ENCODE peak calls at places on chromosomes 5 and 9, in four cellular contexts. O, P, M and W are unnamed samples.

GRCh38 chr9:98365227-98365669 is 109.8 kb upstream of the TBC1D2 start:
- DNase-seq in M (no peak), P (no peak), O (no peak), W (no peak)

GRCh38 chr5:92081958-92082712 is 699.0 kb upstream of the ARRDC3 start:
- DNase-seq in P (no peak), M (no peak), O (no peak), W (no peak)

GRCh38 chr9:37200572-37201005 is 80.2 kb downstream of the ZCCHC7 start:
- DNase-seq in P (no peak), O (no peak), M (no peak), W (no peak)

GRCh38 chr9:84722388-84722989 is 53.0 kb downstream of the NTRK2 start:
- DNase-seq in P (no peak), M (no peak), O (no peak), W (no peak)

GRCh38 chr5:126414874-126415502 is 8.2 kb upstream of the GRAMD2B start:
- DNase-seq in P (no peak), O (peak; percentile 80), M (no peak), W (no peak)

GRCh38 chr5:163305655-163306054 is 131.7 kb upstream of the CCNG1 start:
- DNase-seq in P (no peak), M (no peak), O (no peak), W (no peak)

GRCh38 chr5:132457371-132458225 is 33.0 kb downstream of the IRF1 start:
- DNase-seq in P (no peak), O (peak; percentile 81), M (no peak), W (peak; percentile 90)

GRCh38 chr9:124122813-124123462 is 111.4 kb downstream of the LHX2 start:
- DNase-seq in O (no peak), P (no peak), M (no peak), W (no peak)

GRCh38 chr9:137457406-137458193 is 1.5 kb downstream of the NSMF start:
- DNase-seq in P (no peak), O (no peak), M (no peak), W (peak; percentile 83)

GRCh38 chr9:121613009-121613766 is 38.2 kb upstream of the DAB2IP start:
- DNase-seq in P (no peak), M (no peak), O (no peak), W (no peak)

GRCh38 chr5:148474025-148474511 is 90.3 kb downstream of the FBXO38 start:
- DNase-seq in O (peak; percentile 66), P (no peak), M (no peak), W (no peak)

GRCh38 chr5:170700503-170700902 is 83.0 kb upstream of the GABRP start:
- DNase-seq in P (no peak), M (no peak), O (no peak), W (no peak)

GRCh38 chr9:111839387-111839786 is 44.6 kb upstream of the SHOC1 start:
- DNase-seq in O (peak; percentile 71), P (no peak), M (no peak), W (peak; percentile 79)

GRCh38 chr5:87825583-87825982 is 412.9 kb upstream of the CCNH start:
- DNase-seq in M (no peak), O (no peak), P (no peak), W (no peak)

GRCh38 chr9:110842169-110842568 is 173.6 kb downstream of the MUSK start:
- DNase-seq in M (no peak), O (no peak), P (no peak), W (no peak)

GRCh38 chr5:102933721-102934459 is 178.8 kb downstream of the PAM start:
- DNase-seq in O (no peak), P (no peak), M (no peak), W (no peak)

GRCh38 chr5:66860199-66860975 is 264.2 kb downstream of the MAST4 start:
- DNase-seq in O (no peak), M (no peak), P (no peak), W (no peak)

GRCh38 chr9:129333613-129333960 is 155.5 kb upstream of the IER5L start:
- DNase-seq in M (peak; percentile 59), P (no peak), O (no peak), W (no peak)

GRCh38 chr5:172188893-172189692 is 1.1 kb upstream of the STK10 start:
- DNase-seq in P (no peak), O (peak; percentile 37), M (peak; percentile 62), W (peak; percentile 79)

GRCh38 chr5:40603378-40603777 is 76.3 kb upstream of the PTGER4 start:
- DNase-seq in O (no peak), P (no peak), M (no peak), W (no peak)

GRCh38 chr5:109697339-109697738 is 7.6 kb downstream of the MAN2A1 start:
- DNase-seq in O (no peak), M (no peak), P (no peak), W (no peak)

GRCh38 chr9:69173497-69173890 is 583 bp upstream of the TJP2 start:
- DNase-seq in P (no peak), M (no peak), O (no peak), W (no peak)

GRCh38 chr9:69173891-69174644 is at the start of gene TJP2:
- DNase-seq in M (peak; percentile 83), P (peak; percentile 65), O (peak; percentile 82), W (peak; percentile 88)

GRCh38 chr9:69175488-69175872 is 1.4 kb downstream of the TJP2 start:
- DNase-seq in O (no peak), M (no peak), P (no peak), W (no peak)

GRCh38 chr9:69176446-69177135 is 2.5 kb downstream of the TJP2 start:
- DNase-seq in O (no peak), M (no peak), P (no peak), W (no peak)

GRCh38 chr9:69174645-69175487 is 789 bp downstream of the TJP2 start:
- DNase-seq in O (peak; percentile 68), M (no peak), P (no peak), W (no peak)
- TF ChIP-seq POLR2A in O (no peak), M (no peak), P (no peak), W (no peak)

DNA sequence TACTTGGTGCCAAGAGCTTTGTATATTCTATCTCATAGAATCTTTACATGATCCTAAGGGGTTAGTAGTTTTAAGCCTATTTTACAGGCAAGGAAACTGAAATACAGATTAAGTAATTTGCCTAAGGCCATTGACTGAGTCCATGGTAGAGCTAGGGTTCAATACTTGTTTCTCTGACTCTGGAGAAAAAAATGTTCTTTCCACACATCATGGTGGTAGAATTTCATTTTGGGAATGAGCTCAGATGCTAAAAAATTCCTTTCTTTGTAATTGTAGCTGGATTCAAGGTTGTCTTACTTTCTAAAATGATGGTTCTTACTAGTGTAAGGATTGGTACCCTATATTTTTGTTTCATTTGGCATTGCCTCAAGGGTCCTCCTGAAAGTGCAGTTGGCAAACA is 86.0 kb downstream of the ANKRD55 start:
- DNase-seq in M (no peak), P (no peak), O (no peak), W (no peak)
- H3K4me1 ChIP-seq in M (no peaks in the 10 kb centered on the region), P (no peaks in the 10 kb centered on the region), O (no peaks in the 10 kb centered on the region), W (peaks cover 39% of the 10 kb centered on the region)

GRCh38 chr5:54876561-54876960 is 108.8 kb downstream of the ESM1 start:
- DNase-seq in P (no peak), O (no peak), M (no peak), W (no peak)
- TF ChIP-seq POLR2AphosphoS5 in P (no peak), O (no peak), M (no peak), W (no peak)

GRCh38 chr5:27568811-27569210 is 530.4 kb upstream of the CDH9 start:
- DNase-seq in M (no peak), P (no peak), O (no peak), W (no peak)
- TF ChIP-seq POLR2A in M (no peak), P (no peak), O (no peak), W (no peak)

GRCh38 chr9:109107402-109108240 is 12.1 kb downstream of the TMEM245 start:
- DNase-seq in O (no peak), P (no peak), M (no peak), W (no peak)

GRCh38 chr9:109108318-109108717 is 11.4 kb downstream of the TMEM245 start:
- DNase-seq in M (no peak), O (no peak), P (no peak), W (no peak)

GRCh38 chr9:109110326-109111014 is 9.3 kb downstream of the TMEM245 start:
- DNase-seq in P (no peak), M (no peak), O (no peak), W (no peak)

GRCh38 chr9:109113239-109113638 is 6.5 kb downstream of the TMEM245 start:
- DNase-seq in O (no peak), P (no peak), M (no peak), W (no peak)

DNA sequence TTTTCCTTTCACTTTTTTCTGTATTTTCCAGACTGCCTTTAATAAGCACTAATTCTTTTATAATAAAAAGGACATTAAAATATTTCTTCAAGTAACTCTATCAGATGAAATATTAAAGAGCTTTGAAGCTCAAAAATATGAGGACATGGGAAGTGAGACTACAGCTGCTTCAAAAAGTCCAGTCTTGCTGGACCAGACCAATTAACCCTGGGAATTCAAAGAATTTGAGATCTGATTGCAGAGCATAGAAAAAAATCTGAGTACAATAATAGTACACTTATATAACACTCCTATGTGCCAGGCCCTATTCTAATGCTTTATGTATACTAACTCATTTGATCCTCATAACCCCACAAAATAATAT is 9.8 kb downstream of the TMEM245 start:
- DNase-seq in M (no peak), P (no peak), O (no peak), W (no peak)
- H3K4me1 ChIP-seq in M (no peaks in the 10 kb centered on the region), P (no peaks in the 10 kb centered on the region), O (peaks cover 92% of the 10 kb centered on the region), W (peaks cover 81% of the 10 kb centered on the region)

DNA sequence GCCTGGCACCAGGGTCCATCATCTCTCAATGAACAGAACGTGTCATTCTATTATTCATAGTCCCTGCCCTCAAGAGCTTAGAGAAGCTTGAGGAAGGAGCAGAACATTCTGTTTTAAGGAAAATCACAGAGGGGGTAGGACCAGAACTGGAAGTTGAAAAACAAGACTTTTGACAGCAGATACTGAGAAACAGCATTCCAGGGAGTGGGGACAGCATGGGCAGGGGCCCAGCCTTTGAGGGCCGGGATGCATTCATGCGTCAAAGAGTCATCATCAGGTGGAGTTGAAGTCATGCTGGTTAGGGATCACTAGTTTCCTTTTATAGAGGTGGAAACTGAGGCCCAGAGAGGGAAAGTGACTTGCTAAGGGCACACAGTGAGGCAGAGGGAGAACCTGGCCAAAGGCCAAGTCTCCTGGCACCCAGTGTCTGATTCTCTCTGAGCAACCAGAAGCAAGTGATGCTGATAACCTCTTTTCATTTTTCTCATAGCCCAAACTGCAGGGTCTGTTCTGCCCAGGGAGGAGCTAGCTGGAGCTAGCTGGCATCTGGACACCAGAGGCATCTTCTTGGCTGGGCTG is 41.5 kb upstream of the STXBP1 start:
- DNase-seq in M (no peak), O (no peak), P (no peak), W (no peak)
- TF ChIP-seq POLR2AphosphoS5 in M (no peak), O (no peak), P (no peak), W (no peak)

GRCh38 chr9:95021166-95021886 is 294.8 kb downstream of the AOPEP start:
- DNase-seq in O (no peak), M (no peak), P (no peak), W (no peak)

GRCh38 chr9:95015569-95015968 is 289.1 kb downstream of the AOPEP start:
- DNase-seq in P (no peak), O (no peak), M (no peak), W (no peak)

GRCh38 chr9:95017062-95017461 is 290.6 kb downstream of the AOPEP start:
- DNase-seq in M (no peak), P (no peak), O (no peak), W (no peak)

GRCh38 chr9:95017661-95018060 is 291.2 kb downstream of the AOPEP start:
- DNase-seq in O (no peak), P (no peak), M (no peak), W (no peak)

GRCh38 chr9:95018099-95018927 is 291.8 kb downstream of the AOPEP start:
- DNase-seq in O (peak; percentile 72), M (no peak), P (no peak), W (no peak)
- TF ChIP-seq POLR2A in O (no peak), M (no peak), P (no peak), W (no peak)